ENCODE peak calls at places on chromosomes 6 and 20, in four cellular contexts. J is gastrocnemius medialis, D is endodermal cell, T is tibial nerve. S is an unnamed sample.

GRCh38 chr6:69693749-69694148 is 103.1 kb downstream of the LMBRD1 start:
- DNase-seq in J (no peak), T (no peak), D (no peak), S (no peak)

GRCh38 chr20:34362502-34363061 is 491 bp upstream of the ITCH start:
- DNase-seq in T (no peak), J (no peak), D (no peak), S (no peak)

GRCh38 chr6:113763883-113764282 is 93.3 kb upstream of the MARCKS start:
- DNase-seq in T (no peak), J (no peak), D (peak; percentile 47), S (peak; percentile 71)

GRCh38 chr20:4160761-4161305 is 145.5 kb upstream of the RNF24 start:
- DNase-seq in D (peak; percentile 67), J (peak; percentile 33), T (no peak), S (peak; percentile 54)

GRCh38 chr6:14758421-14759043 is 487.3 kb upstream of the JARID2 start:
- DNase-seq in T (no peak), J (no peak), D (no peak), S (peak; percentile 12)

GRCh38 chr20:14634666-14635065 is 297.3 kb upstream of the FLRT3 start:
- DNase-seq in T (no peak), J (no peak), D (no peak), S (no peak)

GRCh38 chr20:56513096-56513806 is 11.3 kb upstream of the FAM209A start:
- DNase-seq in J (no peak), D (no peak), T (no peak), S (no peak)

GRCh38 chr6:17179246-17180073 is 77.6 kb downstream of the STMND1 start:
- DNase-seq in D (no peak), J (no peak), T (no peak), S (peak; percentile 52)

GRCh38 chr6:16206595-16207037 is 31.8 kb upstream of the GMPR start:
- DNase-seq in D (peak; percentile 82), T (peak; percentile 83), J (peak; percentile 45), S (peak; percentile 78)

GRCh38 chr6:150336299-150336698 is 32.5 kb upstream of the IYD start:
- DNase-seq in T (no peak), J (no peak), D (no peak), S (peak; percentile 90)

GRCh38 chr6:49284134-49284533 is 178.9 kb downstream of the MMUT start:
- DNase-seq in J (no peak), T (no peak), D (no peak), S (no peak)

GRCh38 chr6:56399250-56399671 is 151.9 kb upstream of the COL21A1 start:
- DNase-seq in T (no peak), J (no peak), D (peak; percentile 56), S (peak; percentile 51)

GRCh38 chr6:146915671-146916127 is 288.5 kb upstream of the STXBP5 start:
- DNase-seq in D (no peak), J (no peak), T (no peak), S (peak; percentile 47)

GRCh38 chr6:26235240-26235730 is 129.7 kb upstream of the BTN3A2 start:
- DNase-seq in D (no peak), J (no peak), T (no peak), S (no peak)

GRCh38 chr6:6942826-6943225 is 164.9 kb upstream of the RREB1 start:
- DNase-seq in D (no peak), T (no peak), J (peak; percentile 93), S (peak; percentile 65)

GRCh38 chr6:42448906-42449659 is 2.6 kb downstream of the TRERF1 start:
- DNase-seq in T (no peak), J (no peak), D (no peak), S (no peak)

GRCh38 chr6:128743974-128744765 is 138.8 kb upstream of the LAMA2 start:
- DNase-seq in D (peak; percentile 84), T (no peak), J (no peak), S (no peak)

GRCh38 chr20:41149679-41150131 is 12.4 kb downstream of the PLCG1 start:
- DNase-seq in D (no peak), T (no peak), J (no peak), S (peak; percentile 40)

GRCh38 chr6:28683945-28684538 is 158.4 kb downstream of the GPX5 start:
- DNase-seq in T (no peak), J (no peak), D (peak; percentile 63), S (peak; percentile 8)

GRCh38 chr6:101114703-101115102 is 233.6 kb upstream of the ASCC3 start:
- DNase-seq in J (no peak), T (no peak), D (no peak), S (peak; percentile 17)

GRCh38 chr6:1678966-1679690 is 69.4 kb downstream of the FOXC1 start:
- DNase-seq in T (no peak), D (no peak), J (peak; percentile 51), S (peak; percentile 12)

GRCh38 chr6:90537027-90537426 is 49.8 kb downstream of the MAP3K7 start:
- DNase-seq in J (no peak), T (no peak), D (no peak), S (peak; percentile 56)

GRCh38 chr20:38674178-38675133 is 49.8 kb upstream of the SLC32A1 start:
- DNase-seq in J (no peak), D (peak; percentile 97), T (no peak), S (peak; percentile 11)

GRCh38 chr6:144351338-144351737 is 66.2 kb downstream of the UTRN start:
- DNase-seq in D (no peak), T (no peak), J (no peak), S (no peak)

GRCh38 chr6:11766056-11766455 is 12.5 kb downstream of the ADTRP start:
- DNase-seq in T (no peak), J (no peak), D (no peak), S (peak; percentile 61)

GRCh38 chr6:35505985-35506384 is 6.7 kb downstream of the TULP1 start:
- DNase-seq in D (peak; percentile 65), T (no peak), J (no peak), S (no peak)

GRCh38 chr6:131062245-131063027 is 609 bp downstream of the EPB41L2 start:
- DNase-seq in D (peak; percentile 74), J (no peak), T (no peak), S (no peak)

GRCh38 chr6:138891255-138891986 is 95.5 kb downstream of the ECT2L start:
- DNase-seq in D (no peak), J (no peak), T (no peak), S (peak; percentile 4)

GRCh38 chr20:24165336-24166126 is 177.0 kb upstream of the GGTLC1 start:
- DNase-seq in D (no peak), J (no peak), T (no peak), S (no peak)

GRCh38 chr6:164276211-164276610 is 861.7 kb downstream of the QKI start:
- DNase-seq in T (no peak), D (no peak), J (no peak), S (no peak)

GRCh38 chr6:56849876-56850275 is 105.0 kb upstream of the BEND6 start:
- DNase-seq in D (peak; percentile 77), T (no peak), J (no peak), S (peak; percentile 85)

GRCh38 chr6:14927398-14927797 is 318.5 kb upstream of the JARID2 start:
- DNase-seq in J (peak; percentile 77), D (no peak), T (no peak), S (no peak)

GRCh38 chr6:13432526-13433218 is 54.7 kb downstream of the GFOD1 start:
- DNase-seq in T (no peak), D (no peak), J (no peak), S (no peak)

GRCh38 chr20:9079038-9079731 is 10.3 kb downstream of the PLCB4 start:
- DNase-seq in D (no peak), J (no peak), T (no peak), S (no peak)

GRCh38 chr6:166684866-166685265 is 57.8 kb upstream of the RPS6KA2 start:
- DNase-seq in J (no peak), D (no peak), T (no peak), S (no peak)

GRCh38 chr6:80566361-80566760 is 459.9 kb downstream of the BCKDHB start:
- DNase-seq in J (no peak), D (no peak), T (no peak), S (no peak)

GRCh38 chr6:130457605-130458004 is 91.8 kb downstream of the TMEM200A start:
- DNase-seq in T (no peak), D (peak; percentile 64), J (no peak), S (no peak)

GRCh38 chr20:49345538-49345937 is 67.7 kb upstream of the ZNFX1 start:
- DNase-seq in D (no peak), J (peak; percentile 51), T (no peak), S (peak; percentile 79)

GRCh38 chr6:33410050-33410710 is 634 bp upstream of the PHF1 start:
- DNase-seq in T (peak; percentile 97), D (peak; percentile 99), J (peak; percentile 97), S (peak; percentile 91)

GRCh38 chr6:33404884-33405283 is 5.9 kb upstream of the PHF1 start:
- DNase-seq in T (no peak), D (no peak), J (no peak), S (no peak)

GRCh38 chr6:33406161-33406560 is 4.7 kb upstream of the PHF1 start:
- DNase-seq in J (no peak), T (no peak), D (no peak), S (no peak)

GRCh38 chr6:33405541-33405940 is 5.3 kb upstream of the PHF1 start:
- DNase-seq in T (no peak), J (no peak), D (no peak), S (no peak)

DNA sequence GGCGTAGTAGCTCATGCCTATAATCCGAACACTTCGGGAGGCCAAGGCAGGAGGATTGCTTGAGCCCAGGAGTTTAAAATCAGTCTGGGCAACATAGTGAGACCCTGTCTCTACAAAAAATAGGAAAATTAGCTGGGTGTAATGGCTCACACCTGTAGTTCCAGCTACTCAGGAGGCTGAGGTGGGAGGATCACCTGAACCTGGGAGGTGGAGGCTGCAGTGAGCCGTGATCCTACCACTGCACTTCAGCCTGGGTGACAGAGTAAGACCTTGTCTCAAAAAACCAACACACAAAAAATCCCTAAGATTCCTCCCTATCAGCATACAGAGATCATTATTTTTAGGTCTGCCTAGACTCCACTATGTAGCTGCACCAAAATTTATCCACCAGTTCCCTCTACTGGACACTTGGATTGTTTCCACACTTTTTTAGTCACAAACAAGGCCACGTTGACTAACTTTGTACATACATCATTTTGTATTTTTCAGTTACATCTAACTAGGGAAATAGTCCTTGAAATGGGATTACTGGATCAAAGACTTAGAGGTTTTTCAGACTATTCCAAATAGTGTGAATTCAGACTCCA is 3.6 kb upstream of the PHF1 start:
- DNase-seq in J (no peak), D (no peak), T (no peak), S (peak; percentile 26)
- H3K36me3 ChIP-seq in J (no peaks in the 10 kb centered on the region), D (peaks cover 61% of the 10 kb centered on the region), T (no peaks in the 10 kb centered on the region), S (peaks cover 17% of the 10 kb centered on the region)

DNA sequence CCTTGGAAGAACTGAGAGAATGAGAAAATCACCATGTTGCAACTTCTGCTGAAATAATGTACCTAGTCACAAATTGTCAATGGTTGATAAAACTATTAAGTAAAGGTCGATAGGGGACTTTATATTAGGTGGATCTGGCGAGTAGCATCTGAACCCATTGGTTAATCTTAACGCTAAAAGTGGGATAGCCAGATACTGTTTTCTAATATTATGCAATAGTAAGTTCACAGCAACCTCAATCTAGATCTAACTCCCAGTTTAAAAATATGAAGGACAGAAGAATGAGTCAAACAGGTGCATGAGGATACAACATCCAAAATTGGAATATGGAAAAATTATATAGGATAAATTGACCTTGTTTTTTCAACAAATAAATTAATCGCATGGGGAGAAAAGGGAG is 18.8 kb downstream of the PSMF1 start:
- DNase-seq in T (no peak), D (no peak), J (no peak), S (no peak)
- H3K36me3 ChIP-seq in T (peaks cover 22% of the 10 kb centered on the region), D (peaks cover 81% of the 10 kb centered on the region), J (peaks cover 4% of the 10 kb centered on the region), S (peaks cover 28% of the 10 kb centered on the region)

GRCh38 chr6:52868240-52868639 is 27.6 kb upstream of the GSTA5 start:
- DNase-seq in D (no peak), T (no peak), J (no peak), S (no peak)
- H3K36me3 ChIP-seq in D (no peaks in the 10 kb centered on the region), T (no peaks in the 10 kb centered on the region), J (no peaks in the 10 kb centered on the region), S (no peaks in the 10 kb centered on the region)

GRCh38 chr6:156787569-156788492 is 10.7 kb downstream of the ARID1B start:
- DNase-seq in J (no peak), T (no peak), D (peak; percentile 43), S (no peak)
- H3K36me3 ChIP-seq in J (no peaks in the 10 kb centered on the region), T (no peaks in the 10 kb centered on the region), D (peaks cover 3% of the 10 kb centered on the region), S (no peaks in the 10 kb centered on the region)